ENCODE peak calls at places on chromosomes 1 and 21, in seven cellular contexts. G, I, M, R, V, H and L are unnamed samples.

GRCh38 chr1:16209847-16210407 is 2.5 kb downstream of the ARHGEF19 start:
- DNase-seq in H (no peak), V (no peak), G (no peak), R (no peak), M (no peak), I (no peak), L (no peak)

GRCh38 chr1:43979528-43980254 is 681 bp downstream of the B4GALT2 start:
- DNase-seq in V (peak; percentile 90), H (peak; percentile 24), R (no peak), I (peak; percentile 63), M (peak; percentile 51), G (peak; percentile 81), L (no peak)

GRCh38 chr1:240474133-240474614 is 137.8 kb downstream of the GREM2 start:
- DNase-seq in R (no peak), H (no peak), I (peak; percentile 80), V (no peak), M (peak; percentile 62), G (peak; percentile 78), L (no peak)

GRCh38 chr1:55580845-55581332 is 365.7 kb upstream of the USP24 start:
- DNase-seq in H (peak; percentile 51), R (peak; percentile 44), M (peak; percentile 77), V (no peak), I (peak; percentile 69), G (peak; percentile 95), L (peak; percentile 45)

GRCh38 chr1:234691567-234691966 is 81.6 kb upstream of the IRF2BP2 start:
- DNase-seq in I (no peak), V (no peak), R (no peak), H (no peak), M (peak; percentile 36), G (no peak), L (no peak)

GRCh38 chr1:208179303-208179702 is 64.9 kb downstream of the PLXNA2 start:
- DNase-seq in I (no peak), M (peak; percentile 18), H (no peak), R (no peak), V (no peak), G (no peak), L (no peak)

GRCh38 chr1:201267481-201268229 is 15.7 kb upstream of the PKP1 start:
- DNase-seq in V (peak; percentile 50), R (peak; percentile 60), M (peak; percentile 33), I (no peak), G (peak; percentile 88), H (no peak), L (no peak)

GRCh38 chr1:29105822-29106221 is 17.9 kb downstream of the TMEM200B start:
- DNase-seq in I (no peak), G (no peak), M (peak; percentile 37), R (no peak), V (peak; percentile 48), H (no peak), L (no peak)

GRCh38 chr1:67647814-67648358 is 37.1 kb upstream of the GADD45A start:
- DNase-seq in G (no peak), I (no peak), M (no peak), R (no peak), V (no peak), H (no peak), L (no peak)

GRCh38 chr1:163535807-163536206 is 214.1 kb downstream of the NUF2 start:
- DNase-seq in G (peak; percentile 58), I (peak; percentile 52), V (no peak), H (no peak), R (no peak), M (peak; percentile 65), L (no peak)

GRCh38 chr1:245337829-245338484 is 183.2 kb downstream of the KIF26B start:
- DNase-seq in H (no peak), V (no peak), R (no peak), M (peak; percentile 32), I (peak; percentile 19), G (peak; percentile 40), L (no peak)

GRCh38 chr1:66405046-66405445 is 128.9 kb upstream of the SGIP1 start:
- DNase-seq in I (no peak), R (no peak), M (no peak), G (no peak), H (no peak), V (no peak), L (no peak)

GRCh38 chr1:34019741-34020552 is 145.1 kb downstream of the CSMD2 start:
- DNase-seq in V (no peak), G (no peak), M (no peak), H (no peak), R (no peak), I (no peak), L (no peak)

GRCh38 chr21:15014220-15014619 is 50.6 kb downstream of the NRIP1 start:
- DNase-seq in G (peak; percentile 34), R (no peak), I (no peak), H (no peak), M (no peak), V (no peak), L (no peak)

GRCh38 chr1:40305871-40306270 is 11.2 kb downstream of the COL9A2 start:
- DNase-seq in I (no peak), V (peak; percentile 42), R (no peak), G (no peak), M (no peak), H (no peak), L (no peak)

GRCh38 chr1:40306296-40306695 is 10.8 kb downstream of the COL9A2 start:
- DNase-seq in R (no peak), I (no peak), G (no peak), M (no peak), V (peak; percentile 70), H (no peak), L (no peak)

GRCh38 chr1:40305451-40305850 is 11.6 kb downstream of the COL9A2 start:
- DNase-seq in G (peak; percentile 30), I (peak; percentile 16), V (peak; percentile 32), M (no peak), H (no peak), R (no peak), L (no peak)

GRCh38 chr1:40308036-40308727 is 8.9 kb downstream of the COL9A2 start:
- DNase-seq in G (no peak), M (no peak), R (no peak), H (no peak), I (no peak), V (peak; percentile 74), L (no peak)

DNA sequence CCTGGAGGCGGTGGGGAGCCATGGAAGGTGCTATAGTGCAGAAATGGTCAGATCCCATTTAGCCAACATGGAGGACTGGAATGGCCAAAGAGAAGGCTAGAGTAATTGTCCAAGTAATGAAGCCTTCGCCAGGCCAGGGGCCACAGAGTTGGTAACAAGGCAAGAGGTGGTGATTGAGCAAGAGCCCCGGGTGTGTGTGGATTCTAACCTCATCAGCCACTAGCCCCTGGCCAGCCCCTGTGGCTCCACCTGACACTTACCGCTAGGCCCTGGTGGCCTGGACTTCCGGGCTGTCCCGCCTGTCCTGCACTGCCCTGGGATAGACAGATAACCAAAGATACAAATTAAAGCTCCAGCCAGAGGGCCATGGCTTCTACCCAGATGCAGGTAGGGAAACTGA is 9.9 kb downstream of the COL9A2 start:
- DNase-seq in R (no peak), V (peak; percentile 65), G (no peak), M (no peak), H (no peak), I (no peak), L (no peak)
- H3K4me3 ChIP-seq in R (no peak overlapping the region), V (no peak overlapping the region), G (no peak overlapping the region), M (no peak overlapping the region), H (no peak overlapping the region), I (no peak overlapping the region), L (no peak overlapping the region)

DNA sequence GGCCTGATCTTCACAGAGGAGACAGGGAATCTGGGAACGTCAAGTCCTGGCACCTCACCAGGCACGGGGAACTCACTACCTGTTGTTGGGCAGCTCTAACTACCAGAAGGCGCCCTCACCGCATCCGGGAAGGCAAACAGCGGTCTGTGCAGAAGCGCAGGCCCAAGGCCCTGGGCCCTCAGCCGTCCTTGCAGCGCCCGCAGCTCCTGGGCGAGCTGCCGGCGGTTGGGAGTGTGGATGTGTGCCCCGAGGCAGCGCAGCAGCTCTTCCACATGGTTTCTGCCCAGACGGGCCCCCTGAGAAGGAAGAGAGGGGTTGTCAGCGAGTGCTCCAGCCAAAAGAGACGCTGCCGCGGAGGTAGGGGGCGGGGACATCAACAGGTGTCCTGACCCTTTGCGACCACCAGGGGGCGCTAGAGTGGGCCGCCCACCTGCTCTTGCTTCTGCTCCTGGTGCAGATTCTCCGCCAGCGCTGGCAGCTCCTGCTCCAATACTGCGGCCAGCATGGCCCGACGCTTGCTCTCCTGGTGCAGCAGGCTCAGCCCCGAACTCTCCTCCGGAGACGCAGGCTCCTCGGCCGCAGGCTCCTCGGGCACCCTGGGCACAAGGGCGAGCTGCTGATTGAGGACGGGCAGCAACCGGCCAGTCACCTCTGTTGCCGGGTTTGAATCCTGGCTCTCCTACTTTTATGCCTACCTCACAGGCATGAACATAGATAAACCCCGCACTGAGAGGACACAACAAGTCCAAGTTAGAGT is 9.3 kb downstream of the MAP3K6 start:
- DNase-seq in R (no peak), G (peak; percentile 48), M (peak; percentile 48), H (peak; percentile 52), V (peak; percentile 95), I (peak; percentile 66), L (no peak)
- H3K4me3 ChIP-seq in R (no peak overlapping the region), G (no peak overlapping the region), M (no peak overlapping the region), H (no peak overlapping the region), V (no peak overlapping the region), I (no peak overlapping the region), L (no peak overlapping the region)

GRCh38 chr1:14500912-14501311 is 97.6 kb upstream of the KAZN start:
- DNase-seq in G (no peak), V (no peak), I (no peak), M (no peak), H (no peak), R (no peak), L (no peak)

GRCh38 chr1:14498839-14499238 is 99.6 kb upstream of the KAZN start:
- DNase-seq in M (no peak), R (no peak), H (no peak), I (no peak), G (no peak), V (peak; percentile 14), L (no peak)

GRCh38 chr1:14504517-14504916 is 94.0 kb upstream of the KAZN start:
- DNase-seq in H (no peak), I (no peak), V (no peak), G (no peak), M (no peak), R (no peak), L (no peak)

GRCh38 chr1:14499312-14500040 is 99.0 kb upstream of the KAZN start:
- DNase-seq in V (peak; percentile 72), R (no peak), M (no peak), I (no peak), H (no peak), G (no peak), L (no peak)

GRCh38 chr1:14500041-14500440 is 98.4 kb upstream of the KAZN start:
- DNase-seq in I (no peak), G (no peak), M (no peak), H (no peak), R (no peak), V (peak; percentile 70), L (no peak)
- H3K4me3 ChIP-seq in I (no peak overlapping the region), G (no peak overlapping the region), M (no peak overlapping the region), H (no peak overlapping the region), R (no peak overlapping the region), V (no peak overlapping the region), L (no peak overlapping the region)

DNA sequence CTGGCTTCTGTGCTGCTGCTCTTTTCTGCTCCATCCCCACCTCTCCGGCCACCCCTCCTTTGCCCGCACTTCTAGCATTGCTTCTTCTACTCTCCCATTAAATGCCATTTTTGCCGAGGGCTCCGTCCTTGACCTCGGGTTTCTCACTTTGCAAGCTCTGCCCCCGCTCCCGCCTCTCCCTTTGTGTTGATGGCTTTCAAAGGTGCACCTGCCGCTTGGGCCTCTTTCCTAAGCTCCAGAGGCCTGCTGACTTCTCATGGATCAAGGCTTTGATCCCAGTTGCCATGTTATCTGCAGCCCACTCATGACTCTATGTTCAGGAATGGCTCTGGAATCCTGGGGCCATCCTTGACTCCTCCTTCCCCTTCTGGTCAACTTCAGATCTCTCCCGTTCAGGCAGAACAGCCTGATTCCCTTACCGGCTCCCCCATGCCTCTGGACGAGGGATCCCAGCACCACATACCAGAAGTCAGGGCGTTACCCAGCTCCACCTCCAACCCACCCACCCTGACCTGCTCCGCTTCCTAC is 54.3 kb downstream of the TLR5 start:
- DNase-seq in M (no peak), V (peak; percentile 72), H (no peak), I (no peak), R (no peak), G (no peak), L (no peak)
- H3K4me3 ChIP-seq in M (no peak overlapping the region), V (no peak overlapping the region), H (no peak overlapping the region), I (no peak overlapping the region), R (no peak overlapping the region), G (no peak overlapping the region), L (no peak overlapping the region)